ENCODE peak calls at places on chromosomes 1 and 21, in five cellular contexts. One of them, this sample, is unnamed.

GRCh38 chr1:8303141-8303540 is 14.8 kb upstream of the SLC45A1 start:
- DNase-seq in AG08395: peak
- DNase-seq in hepatic stellate cell: peak
- DNase-seq in aorta: no peak
- DNase-seq in cardiac septum: no peak
- DNase-seq in this sample: no peak

GRCh38 chr1:60982539-60982938 is 99.8 kb upstream of the NFIA start:
- DNase-seq in AG08395: no peak
- DNase-seq in hepatic stellate cell: no peak
- DNase-seq in aorta: no peak
- DNase-seq in cardiac septum: no peak
- DNase-seq in this sample: no peak

GRCh38 chr1:153509036-153509435 is 26.8 kb downstream of the S100A6 start:
- DNase-seq in hepatic stellate cell: no peak
- DNase-seq in cardiac septum: no peak
- DNase-seq in aorta: no peak
- DNase-seq in AG08395: no peak
- DNase-seq in this sample: no peak

GRCh38 chr1:116879478-116880133 is 30.1 kb upstream of the PTGFRN start:
- DNase-seq in aorta: no peak
- DNase-seq in AG08395: no peak
- DNase-seq in hepatic stellate cell: no peak
- DNase-seq in cardiac septum: no peak
- DNase-seq in this sample: no peak

GRCh38 chr1:223732993-223733798 is 20.9 kb downstream of the CAPN2 start:
- DNase-seq in AG08395: no peak
- DNase-seq in cardiac septum: no peak
- DNase-seq in hepatic stellate cell: no peak
- DNase-seq in aorta: no peak
- DNase-seq in this sample: no peak

GRCh38 chr1:119791377-119791776 is 19.9 kb downstream of the REG4 start:
- DNase-seq in hepatic stellate cell: no peak
- DNase-seq in cardiac septum: no peak
- DNase-seq in AG08395: no peak
- DNase-seq in aorta: no peak
- DNase-seq in this sample: no peak

GRCh38 chr1:154453155-154453554 is 48.0 kb downstream of the IL6R start:
- DNase-seq in aorta: no peak
- DNase-seq in hepatic stellate cell: no peak
- DNase-seq in cardiac septum: no peak
- DNase-seq in AG08395: peak
- DNase-seq in this sample: no peak

GRCh38 chr1:11481019-11481418 is 2.1 kb downstream of the DISP3 start:
- DNase-seq in AG08395: no peak
- DNase-seq in aorta: no peak
- DNase-seq in cardiac septum: no peak
- DNase-seq in hepatic stellate cell: no peak
- DNase-seq in this sample: no peak

GRCh38 chr1:225651872-225652725 is 824 bp downstream of the ENAH start:
- DNase-seq in AG08395: no peak
- DNase-seq in hepatic stellate cell: no peak
- DNase-seq in aorta: peak
- DNase-seq in cardiac septum: no peak
- DNase-seq in this sample: no peak

GRCh38 chr1:160681067-160681890 is 30.3 kb downstream of the CD48 start:
- DNase-seq in aorta: peak
- DNase-seq in cardiac septum: peak
- DNase-seq in hepatic stellate cell: no peak
- DNase-seq in AG08395: no peak
- DNase-seq in this sample: peak

GRCh38 chr1:13675222-13675621 is 24.8 kb upstream of the PRDM2 start:
- DNase-seq in hepatic stellate cell: no peak
- DNase-seq in cardiac septum: no peak
- DNase-seq in aorta: no peak
- DNase-seq in AG08395: peak
- DNase-seq in this sample: no peak

GRCh38 chr1:30409476-30410152 is 313.8 kb downstream of the MATN1 start:
- DNase-seq in cardiac septum: no peak
- DNase-seq in AG08395: peak
- DNase-seq in aorta: peak
- DNase-seq in hepatic stellate cell: no peak
- DNase-seq in this sample: no peak

GRCh38 chr1:52142220-52143153 is 598 bp downstream of the ZFYVE9 start:
- DNase-seq in hepatic stellate cell: peak
- DNase-seq in AG08395: peak
- DNase-seq in cardiac septum: no peak
- DNase-seq in aorta: peak
- DNase-seq in this sample: peak

GRCh38 chr1:68675336-68675735 is 178.5 kb upstream of the DEPDC1 start:
- DNase-seq in AG08395: no peak
- DNase-seq in aorta: no peak
- DNase-seq in cardiac septum: no peak
- DNase-seq in hepatic stellate cell: no peak
- DNase-seq in this sample: no peak

GRCh38 chr1:33015216-33015615 is 21.5 kb downstream of the AK2 start:
- DNase-seq in hepatic stellate cell: no peak
- DNase-seq in cardiac septum: no peak
- DNase-seq in aorta: no peak
- DNase-seq in AG08395: no peak
- DNase-seq in this sample: no peak

GRCh38 chr1:115874929-115875328 is 34.0 kb upstream of the NHLH2 start:
- DNase-seq in AG08395: peak
- DNase-seq in aorta: no peak
- DNase-seq in hepatic stellate cell: no peak
- DNase-seq in cardiac septum: no peak
- DNase-seq in this sample: no peak

GRCh38 chr1:174998569-174999215 is 1.1 kb upstream of the CACYBP start:
- DNase-seq in cardiac septum: no peak
- DNase-seq in hepatic stellate cell: no peak
- DNase-seq in aorta: no peak
- DNase-seq in AG08395: peak
- DNase-seq in this sample: no peak

GRCh38 chr1:28900562-28900961 is 13.8 kb upstream of the EPB41 start:
- DNase-seq in AG08395: no peak
- DNase-seq in aorta: peak
- DNase-seq in cardiac septum: no peak
- DNase-seq in hepatic stellate cell: no peak
- DNase-seq in this sample: no peak

GRCh38 chr1:221431068-221431651 is 310.7 kb downstream of the DUSP10 start:
- DNase-seq in hepatic stellate cell: no peak
- DNase-seq in cardiac septum: no peak
- DNase-seq in aorta: no peak
- DNase-seq in AG08395: peak
- DNase-seq in this sample: no peak

GRCh38 chr21:33850985-33851384 is 64.6 kb downstream of the ATP5PO start:
- DNase-seq in AG08395: no peak
- DNase-seq in aorta: no peak
- DNase-seq in cardiac septum: no peak
- DNase-seq in hepatic stellate cell: no peak
- DNase-seq in this sample: no peak

GRCh38 chr21:45870851-45871615 is 110.5 kb upstream of the COL6A1 start:
- DNase-seq in hepatic stellate cell: no peak
- DNase-seq in cardiac septum: peak
- DNase-seq in aorta: peak
- DNase-seq in AG08395: no peak
- DNase-seq in this sample: no peak

GRCh38 chr1:64798857-64799256 is 54.0 kb downstream of the RAVER2 start:
- DNase-seq in hepatic stellate cell: no peak
- DNase-seq in AG08395: no peak
- DNase-seq in cardiac septum: no peak
- DNase-seq in aorta: no peak
- DNase-seq in this sample: no peak

GRCh38 chr1:41622859-41623732 is 138.6 kb upstream of the EDN2 start:
- DNase-seq in cardiac septum: no peak
- DNase-seq in hepatic stellate cell: peak
- DNase-seq in aorta: no peak
- DNase-seq in AG08395: no peak
- DNase-seq in this sample: no peak

GRCh38 chr1:169595764-169596711 is 9.8 kb upstream of the F5 start:
- DNase-seq in aorta: no peak
- DNase-seq in hepatic stellate cell: no peak
- DNase-seq in AG08395: peak
- DNase-seq in cardiac septum: no peak
- DNase-seq in this sample: peak

GRCh38 chr1:241627453-241628329 is 12.5 kb downstream of the CHML start:
- DNase-seq in aorta: no peak
- DNase-seq in hepatic stellate cell: peak
- DNase-seq in cardiac septum: no peak
- DNase-seq in AG08395: peak
- DNase-seq in this sample: peak

GRCh38 chr1:58941471-58942289 is 157.8 kb upstream of the JUN start:
- DNase-seq in aorta: no peak
- DNase-seq in cardiac septum: no peak
- DNase-seq in hepatic stellate cell: no peak
- DNase-seq in AG08395: no peak
- DNase-seq in this sample: no peak

GRCh38 chr21:46253610-46254124 is 25.1 kb upstream of the LSS start:
- DNase-seq in hepatic stellate cell: no peak
- DNase-seq in cardiac septum: no peak
- DNase-seq in aorta: no peak
- DNase-seq in AG08395: no peak
- DNase-seq in this sample: no peak

This sample was measured in AG08396.